ENCODE peak calls at places on chromosomes 1 and 21, in eight cellular contexts. U is PC-9, I is hepatocyte, L is osteoblast, X is transverse colon, V is cardiac muscle cell, M is sigmoid colon, T is BJ. B is an unnamed sample. For H3K36me3, the result is how much of the 10 kb centered on the place peaks cover.

GRCh38 chr1:27117733-27118439 is 37.0 kb downstream of the SLC9A1 start:
- DNase-seq in X (no peak), T (no peak), V (no peak), I (no peak), M (no peak), L (peak), U (no peak), B (no peak)

GRCh38 chr1:66288048-66288447 is 245.9 kb upstream of the SGIP1 start:
- DNase-seq in U (no peak), T (no peak), M (no peak), X (no peak), V (no peak), L (no peak), I (no peak), B (no peak)

GRCh38 chr21:32403201-32403701 is 9.3 kb upstream of the EVA1C start:
- DNase-seq in X (peak), I (peak), L (peak), U (no peak), T (no peak), V (peak), M (peak), B (peak)

GRCh38 chr1:225999912-226000337 is 782 bp upstream of the SDE2 start:
- DNase-seq in X (no peak), L (peak), M (no peak), V (peak), U (no peak), T (no peak), I (peak), B (no peak)

GRCh38 chr1:192270398-192270797 is 46.4 kb upstream of the RGS21 start:
- DNase-seq in M (no peak), T (no peak), X (no peak), I (no peak), V (no peak), L (no peak), U (no peak), B (no peak)

GRCh38 chr1:64111787-64112186 is 91.6 kb upstream of the UBE2U start:
- DNase-seq in U (no peak), T (no peak), I (no peak), L (peak), V (no peak), X (no peak), M (no peak), B (no peak)

GRCh38 chr1:9360371-9361064 is 67.8 kb downstream of the SPSB1 start:
- DNase-seq in X (no peak), U (no peak), I (no peak), L (no peak), V (no peak), M (no peak), T (no peak), B (no peak)

GRCh38 chr1:1440941-1441888 is 5.7 kb downstream of the VWA1 start:
- DNase-seq in X (peak), T (no peak), V (peak), M (no peak), U (no peak), L (peak), I (peak), B (peak)

GRCh38 chr1:111989531-111990025 is at the start of gene KCND3:
- DNase-seq in V (peak), I (peak), L (peak), M (no peak), T (no peak), X (peak), U (no peak), B (peak)

GRCh38 chr1:58813361-58813760 is 29.5 kb upstream of the JUN start:
- DNase-seq in T (no peak), L (no peak), V (no peak), M (no peak), I (no peak), U (peak), X (no peak), B (no peak)

GRCh38 chr1:100009458-100009857 is 39.7 kb downstream of the SLC35A3 start:
- DNase-seq in I (no peak), U (no peak), L (peak), T (peak), M (no peak), X (no peak), V (no peak), B (no peak)

GRCh38 chr21:31514598-31514997 is 144.9 kb upstream of the SOD1 start:
- DNase-seq in M (no peak), T (no peak), L (no peak), I (peak), X (no peak), V (peak), U (no peak), B (peak)

GRCh38 chr1:54327386-54328116 is 78.6 kb downstream of the SSBP3 start:
- DNase-seq in T (no peak), U (no peak), I (no peak), V (no peak), M (no peak), X (no peak), L (peak), B (peak)

GRCh38 chr1:178530037-178530402 is 17.1 kb downstream of the TEX35 start:
- DNase-seq in I (peak), X (no peak), V (peak), M (peak), T (no peak), U (peak), L (peak), B (no peak)

GRCh38 chr1:9101510-9102146 is 27.3 kb downstream of the GPR157 start:
- DNase-seq in X (peak), T (no peak), L (peak), U (no peak), I (peak), V (peak), M (peak), B (peak)

GRCh38 chr1:207997486-207998268 is 86.8 kb upstream of the CD34 start:
- DNase-seq in I (peak), U (no peak), M (peak), T (no peak), V (peak), X (peak), L (peak), B (peak)

GRCh38 chr1:244049142-244049968 is 1.7 kb upstream of the ZBTB18 start:
- DNase-seq in T (no peak), V (peak), U (no peak), X (peak), M (peak), I (peak), L (peak), B (peak)

GRCh38 chr1:89888480-89889335 is 67.9 kb downstream of the LRRC8D start:
- DNase-seq in L (no peak), M (no peak), T (no peak), V (no peak), U (no peak), I (no peak), X (no peak), B (no peak)

GRCh38 chr1:26285366-26286063 is 5.6 kb downstream of the SH3BGRL3 start:
- DNase-seq in I (no peak), T (no peak), X (peak), M (no peak), U (no peak), V (no peak), L (peak), B (peak)

GRCh38 chr1:27656157-27656893 is 15.7 kb downstream of the IFI6 start:
- DNase-seq in V (peak), T (peak), U (no peak), M (peak), X (peak), L (peak), I (no peak), B (peak)

GRCh38 chr1:85321237-85321964 is 45.0 kb upstream of the BCL10 start:
- DNase-seq in V (peak), L (no peak), I (no peak), M (no peak), U (no peak), T (no peak), X (no peak), B (no peak)

GRCh38 chr1:94621392-94621791 is 79.8 kb upstream of the F3 start:
- DNase-seq in U (peak), L (no peak), T (no peak), M (no peak), X (peak), I (peak), V (no peak), B (no peak)

GRCh38 chr21:31490471-31490870 is 146.4 kb upstream of the TIAM1 start:
- DNase-seq in V (no peak), U (no peak), I (no peak), M (no peak), X (no peak), T (no peak), L (no peak), B (peak)

GRCh38 chr1:1167416-1168155 is 6.1 kb upstream of the TTLL10 start:
- DNase-seq in T (no peak), X (peak), M (no peak), I (no peak), V (no peak), L (no peak), U (no peak), B (no peak)

GRCh38 chr1:156668801-156669637 is 8.2 kb downstream of the NES start:
- DNase-seq in M (no peak), V (no peak), X (no peak), T (no peak), U (no peak), I (no peak), L (peak), B (peak)

GRCh38 chr1:69455718-69456117 is 112.0 kb upstream of the LRRC7 start:
- DNase-seq in U (peak), X (no peak), L (no peak), V (no peak), I (no peak), M (no peak), T (no peak), B (no peak)
- H3K4me3 ChIP-seq in U (no peak), X (no peak), L (no peak), V (no peak), I (no peak), M (no peak), T (no peak), B (no peak)

GRCh38 chr1:214422137-214422671 is 129.2 kb downstream of the PTPN14 start:
- DNase-seq in M (no peak), L (peak), U (no peak), V (peak), X (no peak), I (no peak), T (no peak), B (no peak)

GRCh38 chr1:214418380-214418779 is 133.0 kb downstream of the PTPN14 start:
- DNase-seq in I (no peak), X (no peak), M (no peak), L (peak), T (no peak), V (peak), U (no peak), B (no peak)

GRCh38 chr1:214420833-214421232 is 130.6 kb downstream of the PTPN14 start:
- DNase-seq in T (no peak), V (no peak), L (no peak), M (no peak), I (no peak), U (no peak), X (no peak), B (no peak)

GRCh38 chr1:214419650-214420049 is 131.8 kb downstream of the PTPN14 start:
- DNase-seq in M (no peak), T (no peak), U (no peak), V (no peak), X (no peak), L (peak), I (no peak), B (peak)

GRCh38 chr1:214420341-214420740 is 131.1 kb downstream of the PTPN14 start:
- DNase-seq in X (no peak), L (no peak), T (no peak), U (no peak), I (no peak), M (no peak), V (no peak), B (no peak)
- H3K36me3 ChIP-seq in X (under half), L (under half), T (under half), U (under half), I (under half), M (under half), V (under half), B (under half)

GRCh38 chr1:109641341-109641740 is 14.6 kb upstream of the GSTM4 start:
- DNase-seq in T (no peak), M (no peak), L (no peak), X (no peak), I (no peak), U (no peak), V (no peak), B (peak)

GRCh38 chr1:109642610-109643009 is 13.3 kb upstream of the GSTM4 start:
- DNase-seq in U (no peak), X (no peak), T (no peak), M (no peak), I (no peak), V (no peak), L (no peak), B (no peak)

GRCh38 chr1:109643385-109644230 is 12.3 kb upstream of the GSTM4 start:
- DNase-seq in I (peak), L (peak), X (peak), U (peak), T (no peak), M (peak), V (peak), B (peak)

GRCh38 chr1:109640285-109640865 is 15.5 kb upstream of the GSTM4 start:
- DNase-seq in M (peak), V (peak), L (peak), T (no peak), U (peak), X (peak), I (peak), B (peak)

GRCh38 chr1:109644670-109645069 is 11.2 kb upstream of the GSTM4 start:
- DNase-seq in U (no peak), V (no peak), M (no peak), L (no peak), X (no peak), T (no peak), I (peak), B (no peak)
- H3K4me3 ChIP-seq in U (no peak), V (no peak), M (no peak), L (no peak), X (no peak), T (no peak), I (no peak), B (no peak)

DNA sequence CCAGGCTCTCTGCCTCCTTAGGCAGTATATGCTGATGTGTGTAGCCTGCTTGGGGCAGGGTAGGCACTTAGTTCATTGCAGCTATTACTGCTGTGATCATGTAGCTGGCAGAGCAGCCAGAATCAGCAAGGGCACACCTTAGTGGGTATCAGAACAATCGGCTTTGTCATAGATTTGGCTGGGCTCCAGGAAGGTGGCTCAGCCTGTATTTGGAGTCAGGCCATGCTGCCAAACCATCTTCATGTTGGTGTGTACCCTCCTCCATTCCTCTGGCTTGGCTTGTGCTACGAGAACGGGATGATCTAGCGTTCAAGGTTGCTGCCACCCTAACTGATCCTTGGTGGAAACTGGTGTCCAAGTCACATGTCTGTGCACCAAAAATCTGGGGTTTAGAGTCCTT is 23.5 kb downstream of the VANGL1 start:
- DNase-seq in V (no peak), M (no peak), L (no peak), I (no peak), U (peak), X (peak), T (no peak), B (no peak)
- H3K36me3 ChIP-seq in V (under half), M (under half), L (half or more), I (under half), U (half or more), X (under half), T (under half), B (under half)

GRCh38 chr1:52072291-52072690 is 16.2 kb downstream of the BTF3L4 start:
- DNase-seq in X (no peak), I (no peak), M (no peak), L (no peak), U (no peak), V (no peak), T (no peak), B (no peak)
- H3K4me3 ChIP-seq in X (no peak), I (no peak), M (no peak), L (no peak), U (no peak), V (no peak), T (no peak), B (no peak)

GRCh38 chr1:21878840-21879478 is 58.2 kb downstream of the HSPG2 start:
- DNase-seq in X (no peak), U (no peak), I (no peak), M (no peak), L (no peak), T (no peak), V (no peak), B (no peak)
- H3K36me3 ChIP-seq in X (under half), U (under half), I (under half), M (half or more), L (half or more), T (half or more), V (under half), B (under half)

DNA sequence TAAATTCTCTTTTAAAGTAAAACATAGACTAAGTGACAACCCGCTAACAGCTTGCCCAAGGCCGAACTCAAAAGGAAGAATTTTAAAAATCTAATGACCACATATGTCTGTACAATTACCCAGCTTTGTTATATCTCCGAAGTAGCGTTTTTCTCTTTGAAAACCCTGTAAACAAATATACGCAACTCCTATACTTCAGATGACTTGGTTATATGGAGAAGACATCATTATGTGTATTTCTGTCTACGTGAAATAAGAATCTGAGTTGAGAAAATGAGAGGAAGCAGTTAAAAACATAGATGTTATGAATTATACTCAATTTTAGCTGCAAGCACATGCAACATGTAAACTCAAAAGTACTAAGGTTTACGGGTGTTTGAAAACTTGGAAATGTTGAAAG is 2.0 kb downstream of the PBX1 start:
- DNase-seq in U (no peak), X (no peak), I (no peak), V (no peak), M (no peak), T (no peak), L (no peak), B (no peak)
- H3K4me3 ChIP-seq in U (peak), X (peak), I (peak), V (peak), M (peak), T (peak), L (peak), B (peak)

GRCh38 chr1:17043676-17044075 is 10.2 kb downstream of the SDHB start:
- DNase-seq in L (no peak), I (no peak), M (no peak), X (no peak), V (no peak), T (no peak), U (no peak), B (no peak)

GRCh38 chr1:17046043-17046657 is 7.7 kb downstream of the SDHB start:
- DNase-seq in V (peak), L (peak), X (no peak), M (no peak), T (peak), U (peak), I (peak), B (peak)

GRCh38 chr1:17047924-17048323 is 5.9 kb downstream of the SDHB start:
- DNase-seq in V (no peak), U (no peak), T (no peak), X (no peak), M (no peak), L (no peak), I (no peak), B (no peak)

GRCh38 chr1:17045623-17046022 is 8.2 kb downstream of the SDHB start:
- DNase-seq in V (peak), U (no peak), M (no peak), I (no peak), X (no peak), T (no peak), L (no peak), B (no peak)

DNA sequence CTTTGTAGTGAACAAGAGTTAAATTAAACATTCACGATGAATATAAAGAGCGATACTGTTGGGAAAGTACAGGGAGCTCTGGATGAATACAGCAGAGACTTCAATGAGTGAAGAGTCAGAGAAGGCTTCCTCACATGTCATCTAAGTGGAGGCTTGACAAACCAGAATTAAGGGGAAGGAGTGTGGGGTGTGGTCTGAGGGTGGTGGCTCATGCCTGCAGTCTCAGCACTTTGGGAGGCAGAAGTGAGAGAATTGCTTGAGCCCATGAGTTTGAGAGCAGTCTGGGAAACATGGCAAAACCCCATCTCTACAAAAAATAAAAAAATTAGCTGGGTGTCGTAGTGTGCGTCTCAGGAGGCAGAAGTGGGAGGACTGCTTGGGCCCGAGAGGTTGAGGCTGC is 8.7 kb downstream of the SDHB start:
- DNase-seq in M (no peak), T (no peak), U (no peak), X (no peak), I (no peak), V (no peak), L (no peak), B (no peak)
- H3K36me3 ChIP-seq in M (under half), T (under half), U (under half), X (under half), I (under half), V (under half), L (under half), B (under half)

GRCh38 chr1:147585640-147586383 is 44.5 kb downstream of the BCL9 start:
- DNase-seq in M (no peak), T (no peak), L (no peak), V (no peak), U (no peak), X (no peak), I (peak), B (no peak)
- H3K4me3 ChIP-seq in M (no peak), T (no peak), L (no peak), V (no peak), U (no peak), X (no peak), I (no peak), B (no peak)

B was measured in H7.